ENCODE peak calls at places on chromosomes 1 and 21, in seven cellular contexts. U, P, H, W, K, I and L are unnamed samples.

GRCh38 chr1:234987415-234988159 is 141.1 kb downstream of the TOMM20 start:
- DNase-seq in U (peak; percentile 72), P (peak; percentile 94), H (peak; percentile 68), W (peak; percentile 85), K (peak; percentile 89), I (peak; percentile 88), L (peak; percentile 79)

GRCh38 chr1:221169447-221169889 is 290.2 kb downstream of the HLX start:
- DNase-seq in U (no peak), P (no peak), H (no peak), W (peak; percentile 94), K (peak; percentile 94), I (no peak), L (no peak)

GRCh38 chr1:58813361-58813760 is 29.5 kb upstream of the JUN start:
- DNase-seq in U (no peak), P (no peak), H (no peak), W (peak; percentile 58), K (peak; percentile 69), I (peak; percentile 54), L (no peak)

GRCh38 chr1:161864577-161864976 is 98.5 kb downstream of the ATF6 start:
- DNase-seq in U (peak; percentile 32), P (no peak), H (no peak), W (peak; percentile 25), K (peak; percentile 42), I (no peak), L (no peak)

GRCh38 chr1:158055854-158056253 is 62.4 kb downstream of the KIRREL1 start:
- DNase-seq in U (peak; percentile 19), P (no peak), H (no peak), W (no peak), K (no peak), I (no peak), L (no peak)

GRCh38 chr1:49298304-49298703 is 521.6 kb upstream of the BEND5 start:
- DNase-seq in U (peak; percentile 28), P (peak; percentile 18), H (no peak), W (no peak), K (no peak), I (no peak), L (no peak)

GRCh38 chr21:35088235-35088865 is 39.2 kb upstream of the RUNX1 start:
- DNase-seq in U (peak; percentile 53), P (no peak), H (no peak), W (peak; percentile 52), K (peak; percentile 67), I (no peak), L (no peak)

GRCh38 chr1:216075339-216075738 is 347.9 kb downstream of the USH2A start:
- DNase-seq in U (peak; percentile 42), P (no peak), H (no peak), W (peak; percentile 20), K (peak; percentile 39), I (no peak), L (no peak)

GRCh38 chr1:225897595-225898514 is 8.9 kb upstream of the LEFTY1 start:
- DNase-seq in U (peak; percentile 31), P (no peak), H (peak; percentile 41), W (no peak), K (no peak), I (peak; percentile 39), L (no peak)

GRCh38 chr1:54302549-54302948 is 102.6 kb downstream of the MRPL37 start:
- DNase-seq in U (no peak), P (no peak), H (no peak), W (no peak), K (no peak), I (no peak), L (no peak)

GRCh38 chr1:72066431-72066830 is 215.9 kb downstream of the NEGR1 start:
- DNase-seq in U (no peak), P (no peak), H (no peak), W (no peak), K (no peak), I (no peak), L (peak; percentile 5)

GRCh38 chr1:193794239-193794638 is 607.8 kb upstream of the B3GALT2 start:
- DNase-seq in U (no peak), P (no peak), H (no peak), W (no peak), K (peak; percentile 3), I (no peak), L (no peak)

GRCh38 chr1:18531503-18531845 is 50.7 kb downstream of the KLHDC7A start:
- DNase-seq in U (no peak), P (no peak), H (no peak), W (no peak), K (no peak), I (no peak), L (no peak)

GRCh38 chr1:221117548-221117951 is 238.3 kb downstream of the HLX start:
- DNase-seq in U (peak; percentile 77), P (no peak), H (no peak), W (peak; percentile 90), K (peak; percentile 91), I (peak; percentile 57), L (peak; percentile 70)

GRCh38 chr1:166969074-166969677 is 6.2 kb downstream of the ILDR2 start:
- DNase-seq in U (no peak), P (no peak), H (no peak), W (no peak), K (no peak), I (no peak), L (no peak)

GRCh38 chr1:84156210-84156621 is 12.1 kb downstream of the PRKACB start:
- DNase-seq in U (peak; percentile 94), P (no peak), H (no peak), W (peak; percentile 92), K (peak; percentile 93), I (peak; percentile 81), L (peak; percentile 59)

GRCh38 chr1:15355968-15356621 is 53.6 kb upstream of the EFHD2 start:
- DNase-seq in U (peak; percentile 86), P (no peak), H (no peak), W (peak; percentile 93), K (peak; percentile 93), I (peak; percentile 84), L (peak; percentile 65)

GRCh38 chr1:226603030-226603960 is 54.7 kb downstream of the STUM start:
- DNase-seq in U (peak; percentile 66), P (peak; percentile 57), H (peak; percentile 40), W (peak; percentile 13), K (peak; percentile 10), I (no peak), L (peak; percentile 40)

GRCh38 chr1:64915381-64916274 is 50.7 kb downstream of the JAK1 start:
- DNase-seq in U (peak; percentile 95), P (no peak), H (peak; percentile 68), W (peak; percentile 63), K (peak; percentile 70), I (peak; percentile 93), L (peak; percentile 26)

GRCh38 chr1:230120289-230120948 is 53.4 kb downstream of the GALNT2 start:
- DNase-seq in U (no peak), P (no peak), H (no peak), W (no peak), K (no peak), I (no peak), L (no peak)

GRCh38 chr1:25922633-25923567 is 16.7 kb upstream of the STMN1 start:
- DNase-seq in U (peak; percentile 39), P (no peak), H (peak; percentile 36), W (peak; percentile 33), K (peak; percentile 52), I (no peak), L (no peak)

DNA sequence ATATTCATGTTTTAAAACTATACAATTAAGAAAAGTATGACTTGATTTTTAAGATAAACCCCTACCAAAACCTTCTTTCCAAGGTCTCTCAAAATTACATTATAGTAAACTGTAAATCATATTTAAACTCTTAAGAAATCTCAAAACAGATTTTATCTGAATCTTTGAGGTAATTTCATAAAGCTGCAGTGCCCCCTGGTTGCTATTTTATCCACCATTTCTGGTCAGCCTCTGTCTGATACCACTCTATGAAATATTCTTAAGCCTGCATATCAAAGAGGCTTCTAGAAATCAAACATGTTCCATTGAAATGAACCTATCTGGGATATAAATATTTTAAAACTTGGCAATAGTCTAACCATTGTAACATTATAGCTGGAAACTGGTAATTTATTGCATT is 317.3 kb downstream of the COL11A1 start:
- DNase-seq in U (peak; percentile 20), P (no peak), H (no peak), W (no peak), K (peak; percentile 9), I (no peak), L (no peak)
- TF ChIP-seq CTCF in U (no peak), P (no peak), H (no peak), W (peak; percentile 14), K (peak; percentile 9), I (peak; percentile 59), L (peak; percentile 21)

GRCh38 chr21:17513214-17514123 is 626 bp downstream of the CXADR start:
- DNase-seq in U (peak; percentile 38), P (no peak), H (peak; percentile 44), W (peak; percentile 50), K (peak; percentile 61), I (no peak), L (no peak)
- H3K4me3 ChIP-seq in U (peak overlapping the region; percentile 75), P (peak overlapping the region; percentile 84), H (peak overlapping the region; percentile 92), W (peak overlapping the region; percentile 78), K (peak overlapping the region; percentile 50), I (peak overlapping the region; percentile 89), L (peak overlapping the region; percentile 51)

GRCh38 chr1:53276902-53277281 is 38.6 kb upstream of the MAGOH start:
- DNase-seq in U (no peak), P (no peak), H (no peak), W (no peak), K (no peak), I (no peak), L (no peak)

GRCh38 chr1:53276153-53276901 is 38.0 kb upstream of the MAGOH start:
- DNase-seq in U (no peak), P (no peak), H (no peak), W (no peak), K (no peak), I (no peak), L (no peak)

GRCh38 chr1:53278294-53278693 is 40.0 kb upstream of the MAGOH start:
- DNase-seq in U (peak; percentile 58), P (peak; percentile 21), H (peak; percentile 66), W (no peak), K (no peak), I (no peak), L (no peak)

GRCh38 chr1:53275566-53275965 is 37.2 kb upstream of the MAGOH start:
- DNase-seq in U (no peak), P (no peak), H (no peak), W (no peak), K (no peak), I (no peak), L (no peak)

GRCh38 chr1:53277326-53277725 is 39.0 kb upstream of the MAGOH start:
- DNase-seq in U (no peak), P (no peak), H (no peak), W (no peak), K (no peak), I (no peak), L (no peak)
- H3K27me3 ChIP-seq in U (no peaks in the 10 kb centered on the region), P (no peaks in the 10 kb centered on the region), H (no peaks in the 10 kb centered on the region), W (no peaks in the 10 kb centered on the region), K (no peaks in the 10 kb centered on the region), I (no peaks in the 10 kb centered on the region), L (no peaks in the 10 kb centered on the region)

DNA sequence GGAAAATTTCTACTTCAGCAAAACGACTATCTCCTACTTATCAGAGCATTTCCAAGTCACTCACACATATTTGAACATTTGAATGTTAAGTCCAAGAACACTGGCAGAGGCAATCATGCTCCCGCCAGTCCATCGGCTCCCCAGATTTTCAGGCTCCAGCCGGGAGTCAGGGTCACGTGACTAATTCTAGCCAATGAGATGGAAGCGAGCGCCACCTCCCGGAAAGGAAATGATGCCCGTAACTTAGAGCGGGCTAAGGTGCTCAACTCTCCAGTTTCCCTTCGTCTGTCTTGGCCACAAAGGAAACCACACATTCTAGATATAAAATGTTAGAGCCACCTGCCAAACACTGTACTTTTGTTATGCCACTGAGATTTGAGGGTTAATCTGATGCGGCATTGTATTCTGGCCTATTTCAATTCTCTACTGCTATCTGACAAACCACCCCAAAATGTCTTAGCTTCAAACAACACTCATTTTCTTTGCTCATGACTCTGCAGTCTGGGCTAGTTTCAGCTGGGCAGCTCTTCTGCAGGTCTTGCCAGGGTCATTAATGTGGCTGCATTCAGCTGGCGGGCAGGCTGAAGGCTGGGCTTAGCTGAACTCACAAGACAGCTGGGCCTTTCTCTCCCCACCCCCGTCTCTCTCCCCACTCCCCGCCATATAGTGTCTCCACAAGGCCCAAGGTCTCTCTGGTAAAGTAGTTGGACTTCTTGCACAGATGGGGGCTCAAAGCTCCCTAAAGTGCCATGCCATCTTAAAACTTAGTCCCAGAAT is 16.5 kb upstream of the LHX4 start:
- DNase-seq in U (no peak), P (no peak), H (peak; percentile 41), W (no peak), K (peak; percentile 9), I (no peak), L (no peak)
- TF ChIP-seq CTCF in U (no peak), P (no peak), H (no peak), W (no peak), K (peak; percentile 29), I (no peak), L (no peak)